ENCODE peak calls at places on chromosome 10, in ten cellular contexts. B is AG04450; J is NCI-H524 treated with DMSO at 0.1 percent for 48 hours; K is nephron progenitor cell; R is HFFc6; T is midbrain; G is HTR-8/SVneo; A is CD8-positive, alpha-beta T cell; F is M059J; O is non-pigmented ciliary epithelial cell. V is an unnamed sample.

GRCh38 chr10:60914676-60915075 is 29.3 kb downstream of the RHOBTB1 start:
- DNase-seq in B (peak), J (no peak), K (no peak), R (peak), T (no peak), G (peak), A (no peak), F (peak), O (peak), V (no peak)

GRCh38 chr10:83871486-83872081 is 267.7 kb upstream of the GHITM start:
- DNase-seq in B (peak), J (no peak), K (peak), R (peak), T (peak), G (peak), A (peak), F (peak), O (peak), V (peak)

GRCh38 chr10:70228503-70228902 is 4.7 kb downstream of the PPA1 start:
- DNase-seq in B (no peak), J (no peak), K (no peak), R (no peak), T (no peak), G (no peak), A (no peak), F (no peak), O (no peak), V (no peak)

GRCh38 chr10:17756557-17757208 is 4.7 kb downstream of the TMEM236 start:
- DNase-seq in B (no peak), J (no peak), K (no peak), R (no peak), T (no peak), G (peak), A (no peak), F (peak), O (no peak), V (no peak)

GRCh38 chr10:128684215-128684614 is 558.0 kb upstream of the MKI67 start:
- DNase-seq in B (no peak), J (no peak), K (no peak), R (no peak), T (no peak), G (no peak), A (no peak), F (no peak), O (no peak), V (no peak)

GRCh38 chr10:76576276-76576962 is 1061.2 kb downstream of the KCNMA1 start:
- DNase-seq in B (peak), J (no peak), K (no peak), R (peak), T (no peak), G (no peak), A (no peak), F (peak), O (peak), V (no peak)

GRCh38 chr10:132422931-132423813 is 26.2 kb downstream of the PWWP2B start:
- DNase-seq in B (no peak), J (peak), K (no peak), R (no peak), T (no peak), G (no peak), A (no peak), F (no peak), O (no peak), V (peak)

GRCh38 chr10:110487411-110488123 is 10.1 kb upstream of the DUSP5 start:
- DNase-seq in B (no peak), J (no peak), K (peak), R (no peak), T (no peak), G (no peak), A (no peak), F (no peak), O (no peak), V (no peak)

GRCh38 chr10:93363891-93364648 is 118.1 kb downstream of the MYOF start:
- DNase-seq in B (no peak), J (no peak), K (peak), R (no peak), T (no peak), G (no peak), A (no peak), F (no peak), O (peak), V (no peak)

GRCh38 chr10:103197177-103197576 is 4.1 kb upstream of the NT5C2 start:
- DNase-seq in B (peak), J (no peak), K (no peak), R (peak), T (no peak), G (peak), A (no peak), F (peak), O (no peak), V (no peak)

GRCh38 chr10:60662917-60663614 is 115.2 kb upstream of the CDK1 start:
- DNase-seq in B (no peak), J (no peak), K (no peak), R (peak), T (no peak), G (no peak), A (no peak), F (peak), O (no peak), V (peak)

GRCh38 chr10:133278577-133279265 is 2.1 kb upstream of the ADAM8 start:
- DNase-seq in B (no peak), J (no peak), K (peak), R (peak), T (peak), G (peak), A (peak), F (peak), O (peak), V (no peak)

GRCh38 chr10:317926-318325 is 182.7 kb downstream of the ZMYND11 start:
- DNase-seq in B (no peak), J (no peak), K (no peak), R (no peak), T (no peak), G (no peak), A (no peak), F (no peak), O (no peak), V (no peak)

GRCh38 chr10:4359003-4359402 is 467.0 kb upstream of the AKR1E2 start:
- DNase-seq in B (no peak), J (no peak), K (no peak), R (no peak), T (no peak), G (no peak), A (no peak), F (no peak), O (no peak), V (no peak)

GRCh38 chr10:87923233-87923632 is 59.8 kb downstream of the PTEN start:
- DNase-seq in B (no peak), J (no peak), K (no peak), R (no peak), T (no peak), G (no peak), A (no peak), F (no peak), O (no peak), V (no peak)

GRCh38 chr10:78458983-78459638 is 425.4 kb downstream of the RPS24 start:
- DNase-seq in B (peak), J (no peak), K (no peak), R (peak), T (no peak), G (peak), A (no peak), F (peak), O (peak), V (peak)

GRCh38 chr10:114541081-114541833 is 116.8 kb downstream of the ABLIM1 start:
- DNase-seq in B (peak), J (no peak), K (no peak), R (peak), T (no peak), G (no peak), A (peak), F (peak), O (peak), V (no peak)

GRCh38 chr10:54063514-54063913 is 737.5 kb downstream of the PCDH15 start:
- DNase-seq in B (no peak), J (no peak), K (no peak), R (no peak), T (no peak), G (no peak), A (no peak), F (no peak), O (no peak), V (no peak)

GRCh38 chr10:70324341-70324861 is 40.6 kb upstream of the NPFFR1 start:
- DNase-seq in B (no peak), J (no peak), K (peak), R (no peak), T (no peak), G (no peak), A (no peak), F (no peak), O (no peak), V (no peak)

GRCh38 chr10:110764378-110764777 is 107.3 kb upstream of the PDCD4 start:
- DNase-seq in B (no peak), J (no peak), K (no peak), R (no peak), T (no peak), G (no peak), A (no peak), F (no peak), O (no peak), V (no peak)

GRCh38 chr10:130993612-130994011 is 317.9 kb downstream of the TCERG1L start:
- DNase-seq in B (no peak), J (no peak), K (no peak), R (no peak), T (no peak), G (no peak), A (no peak), F (no peak), O (no peak), V (no peak)

GRCh38 chr10:79146611-79147130 is 77.9 kb downstream of the ZMIZ1 start:
- DNase-seq in B (no peak), J (no peak), K (no peak), R (no peak), T (peak), G (no peak), A (no peak), F (no peak), O (no peak), V (no peak)

GRCh38 chr10:79406683-79407396 is 38.6 kb downstream of the ZCCHC24 start:
- DNase-seq in B (no peak), J (no peak), K (no peak), R (no peak), T (no peak), G (no peak), A (no peak), F (no peak), O (no peak), V (no peak)

GRCh38 chr10:119233123-119233820 is 25.9 kb downstream of the GRK5 start:
- DNase-seq in B (no peak), J (no peak), K (no peak), R (no peak), T (no peak), G (no peak), A (no peak), F (peak), O (no peak), V (no peak)

GRCh38 chr10:79409038-79410035 is 36.1 kb downstream of the ZCCHC24 start:
- DNase-seq in B (no peak), J (no peak), K (no peak), R (no peak), T (peak), G (no peak), A (no peak), F (no peak), O (no peak), V (no peak)

GRCh38 chr10:56269181-56269580 is 91.9 kb downstream of the ZWINT start:
- DNase-seq in B (no peak), J (no peak), K (no peak), R (no peak), T (no peak), G (no peak), A (no peak), F (no peak), O (no peak), V (no peak)

GRCh38 chr10:11162828-11163599 is 145.3 kb downstream of the CELF2 start:
- DNase-seq in B (no peak), J (no peak), K (no peak), R (no peak), T (peak), G (no peak), A (peak), F (no peak), O (no peak), V (no peak)

GRCh38 chr10:51260376-51260775 is 186.1 kb downstream of the PRKG1 start:
- DNase-seq in B (no peak), J (no peak), K (no peak), R (no peak), T (no peak), G (no peak), A (no peak), F (no peak), O (no peak), V (no peak)

GRCh38 chr10:38027992-38028391 is 17.5 kb downstream of the ZNF33A start:
- DNase-seq in B (no peak), J (no peak), K (no peak), R (no peak), T (no peak), G (no peak), A (no peak), F (peak), O (no peak), V (no peak)

GRCh38 chr10:49242604-49243003 is 54.4 kb upstream of the TMEM273 start:
- DNase-seq in B (no peak), J (no peak), K (no peak), R (no peak), T (no peak), G (no peak), A (no peak), F (no peak), O (no peak), V (peak)

GRCh38 chr10:35412336-35412735 is 76.0 kb downstream of the CCNY start:
- DNase-seq in B (no peak), J (no peak), K (no peak), R (no peak), T (no peak), G (no peak), A (no peak), F (no peak), O (no peak), V (no peak)

GRCh38 chr10:24551161-24551560 is 172.5 kb downstream of the ARHGAP21 start:
- DNase-seq in B (no peak), J (no peak), K (no peak), R (no peak), T (no peak), G (no peak), A (no peak), F (no peak), O (no peak), V (no peak)

GRCh38 chr10:113362645-113363091 is 190.2 kb upstream of the HABP2 start:
- DNase-seq in B (no peak), J (no peak), K (no peak), R (peak), T (no peak), G (no peak), A (no peak), F (peak), O (no peak), V (no peak)

GRCh38 chr10:29177266-29177832 is 111.5 kb upstream of the LYZL1 start:
- DNase-seq in B (no peak), J (no peak), K (no peak), R (no peak), T (no peak), G (no peak), A (no peak), F (peak), O (no peak), V (no peak)

GRCh38 chr10:98097175-98097574 is 37.3 kb upstream of the R3HCC1L start:
- DNase-seq in B (no peak), J (no peak), K (no peak), R (no peak), T (no peak), G (no peak), A (no peak), F (no peak), O (no peak), V (no peak)

GRCh38 chr10:103480521-103480920 is 1.5 kb upstream of the CALHM3 start:
- DNase-seq in B (no peak), J (no peak), K (no peak), R (peak), T (no peak), G (no peak), A (no peak), F (peak), O (no peak), V (no peak)

GRCh38 chr10:89206402-89207180 is 526 bp downstream of the CH25H start:
- DNase-seq in B (no peak), J (no peak), K (peak), R (no peak), T (no peak), G (peak), A (no peak), F (peak), O (no peak), V (no peak)

GRCh38 chr10:30493609-30494530 is 59.9 kb downstream of the MAP3K8 start:
- DNase-seq in B (no peak), J (no peak), K (no peak), R (peak), T (peak), G (no peak), A (no peak), F (peak), O (no peak), V (no peak)

GRCh38 chr10:123781956-123782500 is 109.6 kb downstream of the CPXM2 start:
- DNase-seq in B (no peak), J (no peak), K (no peak), R (no peak), T (no peak), G (no peak), A (no peak), F (no peak), O (no peak), V (no peak)

V was measured in NCI-H1092 treated with DMSO at 0.1 percent for 48 hours.